ENCODE peak calls at places on chromosome 21, in nine cellular contexts. G is MM.1S, F is left ventricle myocardium inferior, R is left lung, T is mucosa of descending colon, V is foreskin fibroblast, S is A549, K is Calu3, D is suprapubic skin. W is an unnamed sample.

GRCh38 chr21:14594967-14595366 is 48.9 kb upstream of the SAMSN1 start:
- DNase-seq in S (no peak), K (no peak), F (no peak), V (no peak), G (no peak), T (no peak), D (no peak), R (no peak), W (no peak)

GRCh38 chr21:41992576-41992975 is 17.6 kb downstream of the ZBTB21 start:
- DNase-seq in S (no peak), K (no peak), D (no peak), F (no peak), V (no peak), G (no peak), T (no peak), R (no peak), W (no peak)

GRCh38 chr21:46145159-46145839 is 10.1 kb downstream of the FTCD start:
- DNase-seq in T (no peak), S (no peak), G (no peak), K (no peak), F (no peak), D (no peak), V (no peak), R (no peak), W (no peak)

GRCh38 chr21:19523731-19524130 is 1120.1 kb upstream of the TMPRSS15 start:
- DNase-seq in F (no peak), R (no peak), S (no peak), V (no peak), T (no peak), D (no peak), G (no peak), K (no peak), W (no peak)

GRCh38 chr21:32611471-32611997 is 643 bp downstream of the CFAP298 start:
- DNase-seq in K (peak; percentile 11), V (peak; percentile 54), T (peak; percentile 51), F (no peak), D (no peak), R (no peak), S (peak; percentile 7), G (peak; percentile 71), W (peak; percentile 61)

GRCh38 chr21:17590443-17590842 is 22.3 kb downstream of the BTG3 start:
- DNase-seq in D (no peak), K (no peak), V (peak; percentile 17), S (no peak), T (no peak), G (no peak), F (no peak), R (no peak), W (no peak)

GRCh38 chr21:46503922-46504539 is 45.3 kb downstream of the DIP2A start:
- DNase-seq in S (no peak), T (no peak), G (no peak), V (no peak), R (no peak), F (no peak), D (no peak), K (no peak), W (peak; percentile 62)

GRCh38 chr21:21029159-21029558 is 30.9 kb downstream of the NCAM2 start:
- DNase-seq in S (no peak), G (no peak), K (no peak), V (peak; percentile 2), F (no peak), R (no peak), D (no peak), T (no peak), W (no peak)

GRCh38 chr21:45818276-45818903 is 163.2 kb upstream of the COL6A1 start:
- DNase-seq in R (no peak), F (no peak), S (peak; percentile 13), D (no peak), V (peak; percentile 59), K (no peak), T (no peak), G (no peak), W (no peak)

GRCh38 chr21:24272527-24272938 is 1334.7 kb downstream of the MRPL39 start:
- DNase-seq in S (no peak), T (no peak), G (no peak), D (no peak), K (no peak), R (no peak), F (no peak), V (no peak), W (no peak)

GRCh38 chr21:28771790-28772501 is 220.7 kb downstream of the LTN1 start:
- DNase-seq in F (no peak), D (no peak), S (no peak), G (no peak), T (no peak), R (no peak), K (no peak), V (peak; percentile 89), W (no peak)

GRCh38 chr21:28769683-28770082 is 223.0 kb downstream of the LTN1 start:
- DNase-seq in V (peak; percentile 63), K (no peak), R (no peak), D (no peak), S (no peak), T (no peak), G (no peak), F (no peak), W (no peak)

GRCh38 chr21:28768753-28769152 is 223.9 kb downstream of the LTN1 start:
- DNase-seq in R (no peak), V (no peak), D (no peak), K (no peak), G (no peak), T (no peak), F (no peak), S (no peak), W (no peak)

GRCh38 chr21:28773036-28773435 is 219.6 kb downstream of the LTN1 start:
- DNase-seq in G (no peak), S (no peak), K (no peak), D (no peak), V (peak; percentile 38), F (no peak), R (no peak), T (no peak), W (no peak)

DNA sequence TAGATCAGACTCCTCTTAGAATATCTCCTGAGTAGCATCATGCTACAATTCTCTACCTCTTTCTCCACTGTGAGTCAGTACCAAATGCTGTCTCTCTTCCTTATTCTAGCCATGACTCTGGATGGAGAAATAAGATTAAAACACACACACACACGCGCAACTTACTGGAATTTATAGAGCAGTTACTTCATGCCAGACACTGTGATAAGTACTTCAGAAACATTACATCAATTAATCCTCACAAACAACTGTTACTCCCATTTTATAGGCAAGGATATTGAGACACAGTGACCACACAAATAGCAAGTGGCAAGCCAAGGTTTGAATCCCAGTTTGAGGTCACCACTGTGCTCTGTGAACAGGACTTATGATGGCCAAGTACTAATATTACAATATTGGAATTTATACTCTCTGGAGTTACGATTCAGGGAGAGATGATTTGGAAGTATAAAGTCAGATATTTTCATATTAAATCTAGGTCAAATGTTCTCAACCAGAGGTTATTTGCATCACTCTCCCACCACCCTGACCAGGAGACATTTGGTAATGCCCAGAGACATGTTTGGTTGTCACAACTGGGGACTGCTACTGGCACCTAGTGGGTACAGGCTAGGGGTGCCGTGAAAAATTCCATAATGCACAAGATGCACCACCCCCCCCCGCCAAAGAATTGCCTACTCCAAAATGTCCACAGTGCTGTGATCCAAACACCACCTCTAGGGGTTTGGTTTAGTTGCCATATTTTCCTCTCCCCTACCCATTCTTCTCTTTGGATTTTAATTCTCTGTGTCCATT is 221.6 kb downstream of the LTN1 start:
- DNase-seq in R (no peak), V (peak; percentile 58), T (no peak), G (no peak), F (no peak), D (no peak), K (no peak), S (no peak), W (no peak)
- TF ChIP-seq CTCF in R (no peak), V (no peak), T (no peak), G (no peak), F (no peak), D (no peak), K (no peak), S (no peak), W (no peak)

DNA sequence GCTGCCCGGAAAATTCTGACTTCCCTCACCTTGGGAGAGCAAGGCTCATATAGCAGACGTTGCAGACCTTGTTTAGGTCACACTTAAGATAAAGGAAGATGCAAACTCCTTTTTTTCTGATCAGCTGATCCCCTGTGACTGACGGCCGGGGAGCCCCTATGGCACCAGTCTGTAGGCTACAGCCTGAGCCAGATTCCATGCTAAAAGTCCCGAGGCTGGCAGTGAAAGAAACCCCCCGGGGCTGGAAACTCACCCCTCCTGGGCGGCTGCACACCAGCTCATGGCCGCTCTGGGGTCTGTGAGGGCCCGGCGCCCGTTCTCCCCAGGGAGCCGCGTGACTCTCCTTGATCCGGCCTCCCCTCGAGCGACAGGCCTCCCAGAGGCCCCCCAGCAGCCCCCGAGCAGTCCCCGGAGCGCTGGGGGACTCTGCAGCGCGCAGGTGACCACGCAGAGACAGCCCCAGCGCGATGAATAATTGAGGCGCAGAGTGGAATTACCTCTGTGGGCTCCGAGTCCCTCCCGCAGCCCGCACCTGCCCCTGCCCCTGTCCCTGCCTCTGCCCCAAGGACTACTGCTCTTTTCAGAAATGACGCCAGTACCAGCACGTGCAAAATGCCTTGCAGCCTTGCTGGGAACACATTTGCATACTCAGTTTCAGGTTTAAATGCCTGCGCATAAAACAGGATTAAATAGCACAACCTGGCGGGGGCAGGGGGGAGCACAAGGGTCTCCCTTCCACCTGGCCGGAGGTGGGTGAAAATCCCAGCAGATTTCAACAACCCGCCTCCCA is 62.6 kb upstream of the CLDN14 start:
- DNase-seq in V (no peak), K (no peak), T (peak; percentile 4), F (no peak), R (no peak), D (no peak), G (peak; percentile 98), S (no peak), W (peak; percentile 78)
- TF ChIP-seq CTCF in V (no peak), K (no peak), T (no peak), F (no peak), R (no peak), D (no peak), G (peak; percentile 94), S (no peak), W (peak; percentile 37)

DNA sequence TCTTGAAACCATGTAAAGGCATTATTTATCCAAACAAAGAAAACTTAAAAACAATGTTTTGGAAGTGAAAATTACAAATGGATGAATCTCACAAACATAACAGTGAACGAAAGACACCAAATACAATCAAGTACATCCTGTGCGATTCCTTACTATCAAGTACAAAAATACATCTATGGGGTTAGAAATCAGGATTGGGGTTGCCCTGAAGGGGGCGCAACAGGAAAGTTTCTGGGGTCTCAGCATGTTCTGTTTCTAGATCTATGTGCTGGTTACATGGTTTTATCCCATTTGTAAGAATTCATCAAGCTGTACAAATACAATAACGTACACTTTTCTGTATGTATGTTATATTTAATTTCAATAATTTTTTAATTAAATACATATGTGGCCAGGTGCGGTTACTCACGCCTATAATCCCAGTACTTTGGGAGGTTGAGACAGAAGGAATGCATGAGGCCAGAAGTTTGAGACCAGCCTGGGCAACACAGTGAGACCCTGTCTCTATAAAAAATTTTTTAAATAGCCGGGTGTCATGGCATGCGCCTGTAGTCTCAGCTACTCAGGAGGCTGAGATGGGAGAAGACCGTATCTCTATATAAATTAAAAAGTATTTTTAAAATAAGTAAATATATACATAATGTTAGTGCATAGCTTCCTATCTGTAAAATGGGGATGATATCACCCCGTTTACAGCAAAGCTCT is 121.5 kb upstream of the SOD1 start:
- DNase-seq in T (no peak), K (no peak), S (no peak), G (no peak), V (no peak), D (no peak), F (no peak), R (no peak), W (no peak)
- TF ChIP-seq CTCF in T (no peak), K (no peak), S (no peak), G (peak; percentile 45), V (no peak), D (no peak), F (no peak), R (no peak), W (no peak)

GRCh38 chr21:44298301-44298700 is 1.6 kb upstream of the PFKL start:
- DNase-seq in D (no peak), F (no peak), S (no peak), R (no peak), V (no peak), T (no peak), K (no peak), G (peak; percentile 69), W (no peak)
- TF ChIP-seq CTCF in D (no peak), F (no peak), S (no peak), R (no peak), V (peak; percentile 12), T (no peak), K (no peak), G (peak; percentile 50), W (peak; percentile 40)